ENCODE peak calls at places on chromosomes 11 and 22, in nine cellular contexts. G is GM12878, U is DND-41, K is mammary epithelial cell, P is GM23338, Q is PC-9, Z is MM.1S, T is fibroblast of lung, B is neural progenitor cell. E is an unnamed sample.

GRCh38 chr11:75554258-75555022 is 7.6 kb upstream of the SERPINH1 start:
- DNase-seq in P (peak), G (no peak), K (no peak), Z (no peak), B (peak), T (peak), U (peak), Q (no peak), E (no peak)

GRCh38 chr11:65842144-65842543 is 8.4 kb downstream of the SNX32 start:
- DNase-seq in T (no peak), K (no peak), G (no peak), Z (no peak), B (no peak), P (no peak), U (no peak), Q (no peak), E (no peak)

GRCh38 chr11:363948-364761 is 5.1 kb upstream of the B4GALNT4 start:
- DNase-seq in K (peak), T (no peak), U (peak), B (no peak), G (no peak), P (peak), Z (peak), Q (peak), E (no peak)

GRCh38 chr11:65654375-65655349 is 8.1 kb downstream of the RELA start:
- DNase-seq in G (no peak), Q (no peak), U (no peak), B (no peak), K (no peak), P (no peak), T (no peak), Z (no peak), E (no peak)

GRCh38 chr11:125274774-125275173 is 110.2 kb downstream of the PKNOX2 start:
- DNase-seq in T (no peak), B (no peak), Z (no peak), P (no peak), G (no peak), Q (no peak), U (no peak), K (no peak), E (no peak)

GRCh38 chr11:77066229-77067023 is at the start of gene CAPN5:
- DNase-seq in B (peak), P (peak), G (no peak), K (peak), U (peak), Q (peak), T (peak), Z (peak), E (no peak)

GRCh38 chr11:75790986-75791385 is 22.4 kb downstream of the DGAT2 start:
- DNase-seq in Z (no peak), K (peak), T (no peak), P (no peak), B (no peak), G (no peak), Q (peak), U (no peak), E (no peak)

GRCh38 chr11:45648931-45649330 is 16.5 kb downstream of the CHST1 start:
- DNase-seq in U (no peak), Z (no peak), G (no peak), T (no peak), Q (no peak), K (no peak), B (peak), P (no peak), E (no peak)

GRCh38 chr11:14015711-14016110 is 53.2 kb downstream of the SPON1 start:
- DNase-seq in G (no peak), K (peak), Z (no peak), P (peak), T (peak), U (no peak), B (no peak), Q (peak), E (no peak)

GRCh38 chr22:43411981-43412807 is at the start of gene MPPED1:
- DNase-seq in G (no peak), B (peak), Z (no peak), Q (no peak), K (no peak), T (no peak), P (peak), U (no peak), E (no peak)
- TF ChIP-seq EZH2 in G (no peak), B (no peak), Z (no peak), Q (no peak), K (peak), T (peak), P (peak), U (no peak), E (no peak)

GRCh38 chr22:36816338-36816634 is 549 bp downstream of the PVALB start:
- DNase-seq in Z (no peak), Q (no peak), K (no peak), B (peak), P (peak), G (no peak), U (no peak), T (no peak), E (no peak)

GRCh38 chr22:36815558-36816337 is 1.1 kb downstream of the PVALB start:
- DNase-seq in B (no peak), Z (no peak), P (no peak), T (no peak), U (no peak), Q (no peak), G (no peak), K (no peak), E (no peak)

GRCh38 chr22:36818010-36818642 is 1.3 kb upstream of the PVALB start:
- DNase-seq in K (peak), U (no peak), B (no peak), Z (no peak), Q (no peak), P (no peak), G (no peak), T (peak), E (no peak)

GRCh38 chr22:36817429-36817783 is 571 bp upstream of the PVALB start:
- DNase-seq in B (peak), Q (no peak), P (peak), G (no peak), Z (no peak), K (no peak), U (no peak), T (no peak), E (no peak)

GRCh38 chr22:36816635-36817428 is at the start of gene PVALB:
- DNase-seq in B (peak), Z (peak), T (peak), K (peak), Q (no peak), P (peak), G (no peak), U (no peak), E (no peak)
- TF ChIP-seq EZH2 in B (peak), Z (no peak), T (peak), K (peak), Q (peak), P (peak), G (no peak), U (no peak), E (peak)

GRCh38 chr22:44330727-44331660 is 18.2 kb upstream of the SHISAL1 start:
- DNase-seq in U (no peak), Q (no peak), K (no peak), T (no peak), B (peak), Z (no peak), P (peak), G (no peak), E (no peak)
- TF ChIP-seq EZH2 in U (no peak), Q (no peak), K (peak), T (peak), B (peak), Z (no peak), P (no peak), G (no peak), E (no peak)

DNA sequence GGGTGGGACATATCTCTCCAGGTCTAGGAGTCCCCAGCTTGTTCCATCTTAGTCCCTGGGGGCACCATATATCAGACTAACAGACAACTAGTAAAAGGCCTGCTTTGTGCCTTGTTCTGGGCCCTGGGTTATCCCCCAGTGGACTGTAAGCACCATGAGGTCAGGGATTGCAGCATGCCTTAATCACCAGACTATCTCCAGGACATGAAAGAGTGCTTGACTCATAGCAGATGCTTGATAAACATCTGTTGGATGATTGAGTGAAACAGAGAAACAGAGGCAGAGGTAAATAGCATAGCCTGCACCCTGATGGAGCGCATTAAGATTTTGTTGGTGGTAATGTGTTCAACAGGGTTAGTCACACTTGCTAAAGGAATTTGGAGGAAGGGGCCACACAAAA is 94.1 kb downstream of the MICAL2 start:
- DNase-seq in Z (no peak), Q (no peak), P (no peak), U (no peak), B (no peak), T (no peak), G (no peak), K (no peak), E (no peak)
- TF ChIP-seq EZH2 in Z (no peak), Q (no peak), P (no peak), U (no peak), B (no peak), T (no peak), G (no peak), K (no peak), E (no peak)

DNA sequence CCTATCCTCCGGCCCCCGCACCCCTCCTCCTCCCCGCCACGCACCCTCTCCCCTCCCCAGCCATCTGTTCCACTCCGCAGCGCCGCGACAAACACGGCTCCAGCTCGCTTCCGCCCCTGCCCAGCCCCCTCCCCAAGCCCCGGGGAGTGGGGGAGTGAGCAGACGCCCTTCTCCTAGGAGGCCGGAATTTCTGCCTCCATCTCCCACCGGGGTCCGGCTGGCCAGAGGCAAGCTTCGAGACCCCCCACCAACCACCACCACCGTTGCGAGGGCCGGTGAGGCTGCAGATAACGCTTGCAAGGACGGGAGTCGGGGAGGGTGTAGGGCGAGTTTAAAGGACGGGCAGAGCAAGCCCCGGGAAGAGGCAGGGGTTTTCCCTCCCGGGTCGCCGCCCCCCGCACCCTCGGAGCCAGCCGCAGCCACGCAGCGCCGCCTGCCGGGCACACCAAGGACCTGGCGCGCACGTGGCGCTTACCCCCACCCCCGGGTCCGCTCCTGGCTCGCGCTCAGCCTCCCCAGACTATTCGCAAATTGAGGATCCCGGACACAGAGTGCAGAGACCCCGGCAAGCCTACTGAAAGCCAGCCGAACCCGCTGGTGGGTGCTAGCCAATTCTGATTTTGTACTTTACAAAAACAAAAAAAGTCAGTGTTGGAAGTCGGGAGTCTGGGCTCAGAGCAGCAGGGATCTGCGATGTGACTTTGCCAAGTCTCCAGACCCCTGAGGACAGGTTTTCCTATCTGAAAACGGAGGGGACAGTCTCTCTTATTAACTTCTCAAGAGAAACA is 22.6 kb downstream of the RTN4RL2 start:
- DNase-seq in K (no peak), Q (no peak), T (no peak), G (no peak), U (peak), B (peak), P (peak), Z (peak), E (no peak)
- TF ChIP-seq EZH2 in K (peak), Q (peak), T (no peak), G (no peak), U (peak), B (peak), P (no peak), Z (no peak), E (no peak)

DNA sequence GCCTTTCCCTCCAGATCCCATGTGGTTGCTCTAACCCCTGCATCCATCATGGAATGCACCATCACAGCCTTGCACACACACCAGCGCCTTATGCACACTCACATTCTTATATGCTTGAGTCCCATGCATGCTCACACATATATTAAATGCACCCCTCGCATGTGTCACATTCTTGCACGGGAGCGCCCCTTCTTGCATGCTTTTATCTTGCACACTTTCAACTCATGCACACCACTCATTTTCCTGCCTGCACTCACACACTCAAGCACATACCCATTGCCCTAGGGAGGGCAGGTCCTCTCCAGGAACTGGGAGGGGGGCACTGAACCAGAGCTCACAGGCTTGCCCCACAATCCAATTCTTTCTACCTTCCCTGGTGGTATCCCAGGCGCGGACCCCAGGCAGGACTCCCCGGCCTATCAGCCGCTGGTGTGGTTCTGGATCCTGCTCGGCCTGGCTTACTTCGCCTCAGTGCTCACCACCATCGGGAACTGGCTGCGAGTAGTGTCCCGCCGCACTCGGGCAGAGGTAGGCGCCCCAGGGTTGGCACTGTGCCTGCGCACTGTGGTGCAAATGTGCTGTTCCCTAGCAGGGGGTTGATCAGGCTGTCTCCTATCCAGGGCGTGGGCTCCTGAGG is 2.3 kb upstream of the CATSPERZ start:
- DNase-seq in Z (peak), B (no peak), Q (peak), U (no peak), P (peak), T (no peak), G (no peak), K (no peak), E (no peak)
- TF ChIP-seq EZH2 in Z (no peak), B (no peak), Q (no peak), U (no peak), P (peak), T (no peak), G (peak), K (no peak), E (no peak)